ENCODE peak calls at places on chromosome 18, in seven cellular contexts. A is transverse colon, F is uterus, E is heart left ventricle, V is ovary, L is lung, S is stomach. G is an unnamed sample.

GRCh38 chr18:61502472-61502871 is 169.2 kb downstream of the CDH20 start:
- DNase-seq in A (peak; percentile 17), F (peak; percentile 22), E (no peak), V (no peak), L (no peak), S (no peak), G (no peak)

GRCh38 chr18:49880656-49881055 is 67.3 kb upstream of the ACAA2 start:
- DNase-seq in A (no peak), F (no peak), E (no peak), V (no peak), L (no peak), S (no peak), G (no peak)

GRCh38 chr18:65751145-65752085 is 603 bp downstream of the CDH7 start:
- DNase-seq in A (no peak), F (no peak), E (no peak), V (no peak), L (no peak), S (no peak), G (peak; percentile 45)

GRCh38 chr18:43422483-43422882 is 145.2 kb upstream of the SYT4 start:
- DNase-seq in A (no peak), F (no peak), E (no peak), V (no peak), L (no peak), S (no peak), G (no peak)

GRCh38 chr18:10474309-10474708 is 19.9 kb downstream of the APCDD1 start:
- DNase-seq in A (no peak), F (no peak), E (no peak), V (no peak), L (no peak), S (no peak), G (no peak)

GRCh38 chr18:27967938-27968803 is 208.8 kb downstream of the CDH2 start:
- DNase-seq in A (no peak), F (no peak), E (no peak), V (no peak), L (no peak), S (no peak), G (no peak)

GRCh38 chr18:63155169-63155852 is 164.3 kb downstream of the BCL2 start:
- DNase-seq in A (peak; percentile 92), F (no peak), E (peak; percentile 72), V (no peak), L (peak; percentile 77), S (peak; percentile 76), G (no peak)

GRCh38 chr18:25759111-25759510 is 331.3 kb downstream of the SS18 start:
- DNase-seq in A (no peak), F (no peak), E (no peak), V (no peak), L (no peak), S (no peak), G (no peak)

GRCh38 chr18:41396861-41397260 is 558.2 kb upstream of the PIK3C3 start:
- DNase-seq in A (no peak), F (no peak), E (no peak), V (no peak), L (no peak), S (no peak), G (no peak)

GRCh38 chr18:63078471-63078870 is 241.1 kb downstream of the BCL2 start:
- DNase-seq in A (no peak), F (no peak), E (no peak), V (no peak), L (no peak), S (no peak), G (no peak)

GRCh38 chr18:29087616-29088246 is 910.8 kb upstream of the CDH2 start:
- DNase-seq in A (no peak), F (no peak), E (no peak), V (no peak), L (no peak), S (no peak), G (no peak)

GRCh38 chr18:25876334-25876979 is 214.0 kb downstream of the SS18 start:
- DNase-seq in A (no peak), F (no peak), E (no peak), V (no peak), L (no peak), S (no peak), G (no peak)

GRCh38 chr18:76443519-76444435 is 51.3 kb downstream of the ZNF516 start:
- DNase-seq in A (no peak), F (no peak), E (no peak), V (no peak), L (no peak), S (no peak), G (no peak)

GRCh38 chr18:27276479-27276878 is 91.4 kb upstream of the CHST9 start:
- DNase-seq in A (no peak), F (no peak), E (no peak), V (no peak), L (no peak), S (no peak), G (no peak)

GRCh38 chr18:3624818-3625716 is 175.1 kb downstream of the TGIF1 start:
- DNase-seq in A (peak; percentile 42), F (no peak), E (no peak), V (no peak), L (peak; percentile 39), S (peak; percentile 43), G (no peak)

GRCh38 chr18:62716679-62717058 is 1.3 kb downstream of the PHLPP1 start:
- DNase-seq in A (peak; percentile 63), F (peak; percentile 46), E (peak; percentile 84), V (peak; percentile 54), L (no peak), S (peak; percentile 45), G (peak; percentile 22)

GRCh38 chr18:38301621-38302020 is 736.0 kb upstream of the CELF4 start:
- DNase-seq in A (no peak), F (no peak), E (no peak), V (no peak), L (no peak), S (no peak), G (no peak)

GRCh38 chr18:9321017-9321452 is 13.5 kb upstream of the TWSG1 start:
- DNase-seq in A (no peak), F (no peak), E (no peak), V (no peak), L (no peak), S (no peak), G (no peak)

GRCh38 chr18:76480913-76481312 is 14.1 kb downstream of the ZNF516 start:
- DNase-seq in A (no peak), F (no peak), E (no peak), V (no peak), L (no peak), S (no peak), G (no peak)

GRCh38 chr18:62037989-62038778 is 145.4 kb upstream of the RNF152 start:
- DNase-seq in A (no peak), F (no peak), E (no peak), V (no peak), L (no peak), S (no peak), G (no peak)

GRCh38 chr18:46471809-46472498 is 185.1 kb downstream of the LOXHD1 start:
- DNase-seq in A (no peak), F (no peak), E (no peak), V (no peak), L (no peak), S (no peak), G (no peak)

GRCh38 chr18:44680271-44681038 is at the start of gene SETBP1:
- DNase-seq in A (peak; percentile 71), F (peak; percentile 80), E (peak; percentile 84), V (peak; percentile 83), L (peak; percentile 58), S (peak; percentile 76), G (peak; percentile 55)

GRCh38 chr18:51399491-51400122 is 202.1 kb upstream of the MEX3C start:
- DNase-seq in A (no peak), F (no peak), E (no peak), V (no peak), L (no peak), S (no peak), G (no peak)

GRCh38 chr18:27227721-27228120 is 42.6 kb upstream of the CHST9 start:
- DNase-seq in A (no peak), F (no peak), E (no peak), V (no peak), L (no peak), S (no peak), G (no peak)

DNA sequence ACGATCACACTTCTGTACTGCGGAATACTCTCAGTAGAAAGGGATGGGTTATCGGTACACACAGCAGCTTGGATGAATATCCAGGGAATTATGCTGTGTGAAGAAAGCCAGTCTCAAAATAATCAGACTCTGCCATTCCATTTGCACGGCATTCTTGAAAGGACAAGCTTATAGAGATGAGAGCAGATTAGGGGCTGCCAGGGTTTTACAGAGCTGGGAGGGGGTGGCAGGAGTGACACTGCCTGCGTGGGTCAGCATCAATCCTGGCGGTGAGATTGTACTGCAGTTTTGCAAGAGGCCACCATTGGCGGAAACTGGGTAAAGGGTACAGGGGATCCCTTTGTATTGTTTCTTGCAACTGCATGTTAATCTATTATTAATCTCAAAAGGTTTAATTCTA is 16.6 kb downstream of the KCNG2 start:
- DNase-seq in A (no peak), F (no peak), E (no peak), V (no peak), L (no peak), S (no peak), G (no peak)
- TF ChIP-seq CTCF in A (no peak), F (no peak), E (no peak), V (no peak), L (no peak), S (no peak), G (no peak)

DNA sequence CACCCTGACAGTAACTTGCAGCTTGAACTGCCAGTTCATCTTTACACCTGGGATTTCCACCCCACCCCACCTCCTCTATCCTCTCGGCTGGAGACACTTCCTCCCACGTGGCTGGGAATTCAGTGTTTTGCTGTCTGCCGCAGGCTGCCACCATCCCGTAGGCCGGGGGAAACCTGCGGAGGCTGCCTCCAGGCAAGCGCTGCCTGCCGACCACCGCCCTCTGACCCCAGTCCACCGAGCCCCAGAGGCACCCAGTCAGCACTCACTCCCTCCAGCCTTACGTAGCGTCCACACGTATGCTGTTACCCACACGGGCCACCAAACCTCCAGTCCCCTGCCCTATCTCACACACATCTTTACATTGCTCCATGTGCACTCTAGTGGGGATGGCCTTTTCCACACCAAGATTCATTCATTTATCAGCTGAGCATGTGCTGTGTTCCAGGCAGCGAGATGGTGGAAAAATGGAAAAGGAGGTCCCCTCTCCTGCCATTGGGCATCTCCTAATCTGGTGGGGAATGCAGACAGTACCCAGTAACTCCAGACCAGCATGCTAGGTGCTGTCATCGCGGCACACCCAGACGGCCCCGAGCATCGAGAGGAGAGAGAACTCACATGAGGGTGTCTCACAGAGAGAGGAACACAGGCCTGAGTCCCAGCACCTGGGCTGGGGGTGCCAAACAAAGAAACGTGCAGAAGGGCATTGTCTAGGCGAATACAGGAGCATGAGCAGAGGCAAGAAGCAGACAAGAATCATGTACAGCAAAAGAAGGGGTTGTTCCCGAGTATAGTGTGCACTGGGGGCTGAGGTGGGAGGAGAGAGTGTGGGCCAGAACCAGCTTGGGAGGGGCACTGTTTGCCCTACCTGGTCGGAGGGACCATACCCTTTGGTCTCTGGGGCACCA is 166.9 kb downstream of the SMAD7 start:
- DNase-seq in A (no peak), F (no peak), E (no peak), V (no peak), L (no peak), S (no peak), G (no peak)
- H3K27ac ChIP-seq in A (no peak overlapping the region), F (no peak overlapping the region), E (peak overlapping the region; percentile 97), V (peak overlapping the region; percentile 86), L (no peak overlapping the region), S (peak overlapping the region; percentile 12), G (peak overlapping the region; percentile 44)

GRCh38 chr18:48492880-48493279 is 46.0 kb upstream of the CTIF start:
- DNase-seq in A (no peak), F (no peak), E (no peak), V (no peak), L (no peak), S (no peak), G (no peak)
- H3K4me3 ChIP-seq in A (no peak overlapping the region), F (no peak overlapping the region), E (no peak overlapping the region), V (no peak overlapping the region), L (no peak overlapping the region), S (no peak overlapping the region), G (no peak overlapping the region)

GRCh38 chr18:12766986-12767433 is 64.2 kb downstream of the PSMG2 start:
- DNase-seq in A (no peak), F (no peak), E (no peak), V (no peak), L (no peak), S (peak; percentile 49), G (no peak)
- TF ChIP-seq CTCF in A (no peak), F (no peak), E (no peak), V (no peak), L (no peak), S (no peak), G (no peak)